ENCODE peak calls at places on chromosomes 12 and 14, in five cellular contexts. F is body of pancreas, E is neuronal stem cell, A is mammary epithelial cell, B is tibial artery. I is an unnamed sample. For H3K27me3, the result is how much of the 10 kb centered on the place peaks cover.

GRCh38 chr14:101500061-101500460 is 61.2 kb upstream of the DIO3 start:
- DNase-seq in F (no peak), E (no peak), A (no peak), B (peak), I (no peak)

GRCh38 chr14:34649344-34649743 is 19.4 kb upstream of the SNX6 start:
- DNase-seq in F (no peak), E (no peak), A (peak), B (no peak), I (peak)

GRCh38 chr12:128910629-128911028 is 57.4 kb downstream of the GLT1D1 start:
- DNase-seq in F (no peak), E (no peak), A (no peak), B (no peak), I (no peak)

GRCh38 chr12:45583011-45583657 is 146.4 kb upstream of the ARID2 start:
- DNase-seq in F (peak), E (no peak), A (no peak), B (no peak), I (peak)

GRCh38 chr12:46942579-46942978 is 116.8 kb upstream of the SLC38A4 start:
- DNase-seq in F (no peak), E (no peak), A (peak), B (no peak), I (no peak)

GRCh38 chr14:49173765-49174373 is 412.3 kb downstream of the RPS29 start:
- DNase-seq in F (peak), E (peak), A (peak), B (no peak), I (peak)

GRCh38 chr12:54154708-54155316 is 34.0 kb downstream of the SMUG1 start:
- DNase-seq in F (no peak), E (no peak), A (no peak), B (no peak), I (no peak)

GRCh38 chr14:79656086-79656485 is 555.2 kb downstream of the DIO2 start:
- DNase-seq in F (peak), E (no peak), A (no peak), B (no peak), I (no peak)

GRCh38 chr14:55766071-55766470 is 186.1 kb downstream of the KTN1 start:
- DNase-seq in F (no peak), E (no peak), A (no peak), B (no peak), I (no peak)

GRCh38 chr12:65106948-65107347 is 14.2 kb downstream of the WIF1 start:
- DNase-seq in F (no peak), E (no peak), A (no peak), B (no peak), I (no peak)

GRCh38 chr12:118050972-118051910 is 9.7 kb downstream of the WSB2 start:
- DNase-seq in F (no peak), E (no peak), A (no peak), B (no peak), I (peak)

GRCh38 chr12:7609480-7609879 is 56.2 kb downstream of the APOBEC1 start:
- DNase-seq in F (no peak), E (no peak), A (peak), B (no peak), I (peak)

GRCh38 chr14:99155173-99155777 is 116.7 kb downstream of the BCL11B start:
- DNase-seq in F (no peak), E (no peak), A (no peak), B (peak), I (no peak)

GRCh38 chr12:100899301-100899700 is 104.7 kb downstream of the ANO4 start:
- DNase-seq in F (no peak), E (no peak), A (no peak), B (no peak), I (no peak)

GRCh38 chr14:58730793-58731464 is 93.2 kb downstream of the DACT1 start:
- DNase-seq in F (no peak), E (no peak), A (no peak), B (no peak), I (no peak)

GRCh38 chr12:11875414-11875935 is 195.3 kb upstream of the BCL2L14 start:
- DNase-seq in F (no peak), E (no peak), A (peak), B (no peak), I (no peak)

GRCh38 chr12:15679146-15679545 is 110.0 kb downstream of the EPS8 start:
- DNase-seq in F (no peak), E (no peak), A (no peak), B (no peak), I (no peak)

GRCh38 chr14:106694638-106695393 is 1168.4 kb downstream of the TMEM121 start:
- DNase-seq in F (peak), E (no peak), A (peak), B (no peak), I (no peak)

GRCh38 chr14:33510991-33511390 is 439.9 kb downstream of the EGLN3 start:
- DNase-seq in F (no peak), E (no peak), A (no peak), B (no peak), I (no peak)

GRCh38 chr12:104201238-104202001 is 14.2 kb upstream of the TXNRD1 start:
- DNase-seq in F (peak), E (peak), A (peak), B (peak), I (peak)

GRCh38 chr14:39230416-39230815 is 3.3 kb upstream of the MIA2 start:
- DNase-seq in F (no peak), E (no peak), A (no peak), B (no peak), I (no peak)

GRCh38 chr12:108237272-108237671 is 101.8 kb downstream of the CMKLR1 start:
- DNase-seq in F (no peak), E (no peak), A (no peak), B (no peak), I (no peak)

GRCh38 chr14:33114331-33114730 is 175.7 kb downstream of the NPAS3 start:
- DNase-seq in F (no peak), E (no peak), A (no peak), B (no peak), I (no peak)

GRCh38 chr14:85333313-85333712 is 196.6 kb upstream of the FLRT2 start:
- DNase-seq in F (peak), E (no peak), A (peak), B (no peak), I (peak)

GRCh38 chr12:131950182-131950913 is 606 bp downstream of the EP400 start:
- DNase-seq in F (no peak), E (no peak), A (peak), B (no peak), I (no peak)

GRCh38 chr12:70468741-70469140 is 102.7 kb downstream of the KCNMB4 start:
- DNase-seq in F (no peak), E (no peak), A (no peak), B (no peak), I (no peak)

GRCh38 chr12:65631621-65632111 is 192.6 kb upstream of the HMGA2 start:
- DNase-seq in F (peak), E (no peak), A (peak), B (peak), I (peak)

GRCh38 chr14:38868415-38869290 is 234.4 kb downstream of the SEC23A start:
- DNase-seq in F (peak), E (no peak), A (no peak), B (no peak), I (no peak)

GRCh38 chr12:76866726-76867125 is 12.1 kb downstream of the CSRP2 start:
- DNase-seq in F (no peak), E (peak), A (peak), B (no peak), I (peak)

GRCh38 chr12:6452908-6453630 is 1.2 kb downstream of the TAPBPL start:
- DNase-seq in F (no peak), E (no peak), A (no peak), B (no peak), I (no peak)

DNA sequence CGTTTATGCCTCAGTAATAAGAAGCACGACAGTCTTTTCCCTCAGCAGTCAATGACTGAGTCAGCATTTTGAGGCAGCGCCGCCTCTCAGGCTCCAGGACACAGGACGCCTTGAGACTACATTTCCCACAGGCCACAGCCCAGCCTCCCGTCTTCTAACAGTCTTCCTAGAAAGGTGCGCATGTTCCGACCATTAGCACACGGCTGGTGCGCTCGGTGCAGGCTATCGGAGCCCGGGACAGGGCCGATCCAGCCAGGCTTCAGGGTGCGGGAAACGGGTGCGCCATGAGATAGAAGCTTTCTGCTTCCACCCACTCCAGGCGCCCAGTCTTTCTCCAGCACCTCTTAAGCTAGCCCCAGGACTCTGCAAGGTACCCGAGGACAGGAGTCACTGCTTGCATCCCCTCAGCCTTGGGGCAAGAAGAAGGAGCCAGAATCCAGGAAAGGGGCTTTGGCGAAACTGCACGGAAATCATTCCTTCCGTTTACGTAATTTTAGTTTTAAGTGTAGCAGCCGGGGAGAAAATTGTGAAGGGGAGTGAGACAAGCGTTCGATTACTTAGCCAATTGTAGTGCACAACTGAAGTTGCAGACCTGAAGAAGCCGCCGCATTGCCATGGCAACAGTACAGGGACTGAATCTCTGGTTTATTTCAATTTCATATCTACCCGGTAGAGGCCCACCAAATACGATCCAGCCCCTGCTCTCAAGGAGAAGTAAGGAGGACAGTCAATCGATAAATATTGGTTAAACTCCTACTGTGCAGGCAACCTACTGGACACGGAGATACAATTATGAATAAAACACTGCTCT is 53.9 kb downstream of the ZNF641 start:
- DNase-seq in F (peak), E (peak), A (peak), B (peak), I (peak)
- H3K4me3 ChIP-seq in F (peak), E (peak), A (peak), B (peak), I (peak)

GRCh38 chr12:114403044-114403689 is 2.8 kb downstream of the TBX5 start:
- DNase-seq in F (no peak), E (peak), A (no peak), B (no peak), I (no peak)

GRCh38 chr12:114403690-114404450 is 2.1 kb downstream of the TBX5 start:
- DNase-seq in F (no peak), E (peak), A (no peak), B (no peak), I (no peak)

GRCh38 chr12:114405449-114406271 is at the start of gene TBX5:
- DNase-seq in F (no peak), E (peak), A (no peak), B (no peak), I (no peak)

GRCh38 chr12:114405199-114405448 is 820 bp downstream of the TBX5 start:
- DNase-seq in F (no peak), E (no peak), A (no peak), B (no peak), I (no peak)

GRCh38 chr12:114404451-114405198 is 1.3 kb downstream of the TBX5 start:
- DNase-seq in F (no peak), E (peak), A (no peak), B (no peak), I (no peak)
- H3K27me3 ChIP-seq in F (under half), E (half or more), A (half or more), B (under half), I (half or more)

GRCh38 chr14:61474021-61474420 is 152.6 kb downstream of the PRKCH start:
- DNase-seq in F (no peak), E (no peak), A (no peak), B (no peak), I (no peak)
- H3K4me3 ChIP-seq in F (no peak), E (no peak), A (no peak), B (no peak), I (no peak)

DNA sequence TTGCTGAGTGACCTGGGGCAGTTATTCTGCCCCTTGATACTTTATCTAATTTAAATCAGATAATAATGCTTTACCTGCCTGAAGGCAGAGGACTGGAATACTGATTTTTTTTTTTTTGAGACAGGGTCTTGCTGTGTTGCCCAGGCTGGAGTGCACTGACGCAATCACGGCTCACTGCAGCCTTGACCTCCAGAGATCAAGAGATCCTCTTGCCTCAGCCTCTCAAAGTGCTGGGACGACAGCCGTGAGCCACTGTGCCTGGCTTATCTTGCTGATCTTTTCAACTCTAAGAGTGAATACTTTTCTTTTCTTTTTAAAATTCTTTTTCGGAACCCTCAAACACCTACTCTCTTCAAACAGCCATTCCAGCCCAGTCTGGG is 699 bp upstream of the B4GALNT3 start:
- DNase-seq in F (no peak), E (no peak), A (no peak), B (no peak), I (no peak)
- H3K27me3 ChIP-seq in F (under half), E (under half), A (under half), B (under half), I (under half)

GRCh38 chr14:89628521-89628920 is 211.5 kb upstream of the FOXN3 start:
- DNase-seq in F (no peak), E (no peak), A (no peak), B (no peak), I (no peak)

GRCh38 chr14:89621791-89622638 is 205.0 kb upstream of the FOXN3 start:
- DNase-seq in F (no peak), E (no peak), A (no peak), B (no peak), I (no peak)

GRCh38 chr14:89624500-89625156 is 207.6 kb upstream of the FOXN3 start:
- DNase-seq in F (no peak), E (no peak), A (no peak), B (no peak), I (no peak)

GRCh38 chr14:89625988-89626806 is 209.2 kb upstream of the FOXN3 start:
- DNase-seq in F (no peak), E (no peak), A (no peak), B (no peak), I (no peak)

GRCh38 chr14:89625208-89625987 is 208.4 kb upstream of the FOXN3 start:
- DNase-seq in F (no peak), E (no peak), A (no peak), B (no peak), I (no peak)
- H3K4me3 ChIP-seq in F (no peak), E (no peak), A (no peak), B (no peak), I (no peak)

GRCh38 chr14:63295991-63296630 is 22.6 kb downstream of the GPHB5 start:
- DNase-seq in F (no peak), E (no peak), A (no peak), B (no peak), I (peak)
- H3K27me3 ChIP-seq in F (under half), E (under half), A (under half), B (under half), I (under half)

I was measured in brain microvascular endothelial cell.